ENCODE peak calls at places on chromosomes 3 and 15, in four cellular contexts. A, O, D and Q are unnamed samples.

GRCh38 chr3:43512749-43513404 is 108.9 kb downstream of the ANO10 start:
- DNase-seq in A (peak; percentile 81), D (no peak), O (no peak), Q (no peak)

GRCh38 chr15:80750591-80750990 is 28.6 kb upstream of the CEMIP start:
- DNase-seq in O (no peak), A (no peak), D (no peak), Q (no peak)

GRCh38 chr3:98846101-98846500 is 55.4 kb downstream of the DCBLD2 start:
- DNase-seq in D (no peak), A (peak; percentile 37), O (no peak), Q (no peak)

GRCh38 chr15:94844533-94845390 is 613.4 kb downstream of the MCTP2 start:
- DNase-seq in O (peak; percentile 68), A (no peak), D (peak; percentile 84), Q (peak; percentile 12)

GRCh38 chr15:90451215-90451850 is 63.3 kb downstream of the IQGAP1 start:
- DNase-seq in O (no peak), D (no peak), A (peak; percentile 87), Q (no peak)

GRCh38 chr3:127694467-127695215 is 21.9 kb downstream of the ABTB1 start:
- DNase-seq in O (no peak), A (peak; percentile 20), D (peak; percentile 86), Q (peak; percentile 82)

GRCh38 chr3:186825294-186825821 is 17.2 kb upstream of the ADIPOQ start:
- DNase-seq in A (peak; percentile 77), D (no peak), O (no peak), Q (no peak)

GRCh38 chr3:39146611-39147373 is 6.6 kb downstream of the CSRNP1 start:
- DNase-seq in O (peak; percentile 84), A (peak; percentile 98), D (peak; percentile 59), Q (peak; percentile 67)

GRCh38 chr3:150653110-150653561 is 50.0 kb downstream of the SELENOT start:
- DNase-seq in A (no peak), O (no peak), D (no peak), Q (no peak)

GRCh38 chr3:32082727-32083126 is 23.7 kb upstream of the GPD1L start:
- DNase-seq in D (no peak), A (no peak), O (no peak), Q (peak; percentile 74)

GRCh38 chr3:186060222-186060621 is 48.7 kb downstream of the ETV5 start:
- DNase-seq in A (no peak), D (no peak), O (no peak), Q (no peak)

GRCh38 chr3:102123590-102124190 is 274.4 kb downstream of the NFKBIZ start:
- DNase-seq in A (peak; percentile 21), O (no peak), D (no peak), Q (no peak)

GRCh38 chr15:38608682-38609081 is 44.1 kb upstream of the RASGRP1 start:
- DNase-seq in O (no peak), D (no peak), A (no peak), Q (no peak)
- H3K4me3 ChIP-seq in O (no peak overlapping the region), D (no peak overlapping the region), A (no peak overlapping the region), Q (no peak overlapping the region)

GRCh38 chr3:12810013-12810780 is 13.7 kb downstream of the CAND2 start:
- DNase-seq in A (peak; percentile 81), O (peak; percentile 98), D (peak; percentile 96), Q (peak; percentile 95)
- H3K27ac ChIP-seq in A (no peak overlapping the region), O (peak overlapping the region; percentile 60), D (peak overlapping the region; percentile 78), Q (peak overlapping the region; percentile 66)

DNA sequence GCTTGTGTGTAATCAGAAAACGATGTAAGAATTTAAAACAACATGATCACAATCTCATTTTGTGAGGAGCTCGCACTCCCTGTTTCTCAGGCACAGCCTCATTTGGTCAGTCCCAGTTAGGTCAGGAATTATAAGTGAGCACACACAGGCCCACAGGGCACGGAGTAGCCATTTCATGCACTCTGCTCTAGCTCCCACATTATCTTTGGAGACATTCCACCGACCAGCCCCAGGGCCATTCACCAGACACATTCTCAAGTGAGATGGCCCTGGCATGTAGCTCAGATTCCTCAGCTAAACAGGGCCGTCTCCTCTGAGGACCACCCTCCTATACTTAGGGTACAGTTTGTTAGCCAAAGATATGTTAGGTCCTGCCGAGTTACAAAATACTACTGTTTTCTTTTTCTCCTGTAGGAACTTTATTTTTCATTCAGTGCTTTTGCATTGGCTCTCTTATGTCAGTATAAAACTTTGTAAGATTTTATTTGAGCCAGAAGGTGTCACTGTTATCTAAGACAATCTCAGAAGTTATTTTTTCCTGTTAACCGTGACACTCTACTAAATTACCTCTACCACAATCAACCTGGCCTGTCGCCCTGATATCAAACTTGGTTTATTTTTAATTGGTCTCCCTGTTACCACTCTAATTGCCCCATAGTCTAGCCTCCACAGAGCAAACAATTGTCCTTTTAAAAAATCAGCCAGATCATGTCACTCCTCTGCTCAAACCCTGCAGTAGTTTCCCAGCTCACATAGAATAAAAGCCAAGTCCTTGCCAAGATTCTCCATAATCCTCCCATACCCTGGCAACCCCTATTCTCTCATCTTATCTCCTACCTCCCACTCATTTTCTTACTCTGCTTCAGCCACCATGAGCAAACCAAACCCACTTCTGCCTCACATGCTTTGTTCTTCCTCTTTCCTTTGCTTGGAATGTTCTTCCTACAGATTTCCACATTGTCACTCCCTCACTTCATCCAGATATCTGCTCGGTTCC is 105.7 kb downstream of the PPP2R3A start:
- DNase-seq in D (no peak), A (peak; percentile 27), O (no peak), Q (no peak)
- TF ChIP-seq CTCF in D (no peak), A (no peak), O (no peak), Q (no peak)

DNA sequence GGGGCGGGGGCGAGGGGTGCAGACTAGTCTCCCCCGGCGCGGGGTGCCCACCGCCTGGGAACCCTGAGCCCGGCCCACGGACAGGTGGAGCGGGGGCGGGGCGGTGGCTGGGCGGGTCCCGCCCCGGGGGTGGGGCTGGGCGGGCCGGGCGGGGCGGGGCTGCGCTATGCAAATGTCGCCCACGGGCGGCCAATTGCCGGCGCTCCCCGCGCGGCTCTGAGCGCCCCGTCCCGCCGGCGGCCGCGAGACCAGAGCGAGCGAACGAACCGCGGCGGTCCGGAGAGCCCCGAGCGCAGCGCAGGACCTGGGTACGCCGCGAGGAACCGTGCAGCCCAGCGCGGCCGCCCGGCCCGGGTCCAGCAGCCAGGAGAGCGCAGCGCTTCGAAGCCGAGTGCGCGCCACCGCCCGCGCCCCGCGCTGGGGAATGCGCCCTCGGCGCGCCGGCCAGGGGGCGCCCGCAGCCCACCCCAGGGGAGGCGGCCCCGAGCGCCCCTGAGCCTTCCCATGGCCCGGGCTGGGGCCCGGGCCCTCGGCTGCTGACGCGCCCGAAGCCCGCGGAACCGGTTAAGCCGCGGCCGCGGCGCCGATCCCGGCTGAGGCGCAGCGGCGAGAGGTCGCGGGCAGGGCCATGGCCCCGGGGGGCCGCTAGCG is at the start of gene SEMA3F:
- DNase-seq in O (peak; percentile 39), D (peak; percentile 75), A (peak; percentile 56), Q (peak; percentile 72)
- H3K4me3 ChIP-seq in O (peak within 1 kb of the TSS; percentile 39), D (peak within 1 kb of the TSS; percentile 33), A (peak within 1 kb of the TSS; percentile 45), Q (peak within 1 kb of the TSS; percentile 53)